ENCODE peak calls at places on chromosome 11, in six cellular contexts. Q, W, L, R, O and A are unnamed samples.

GRCh38 chr11:934437-934950 is 8.8 kb downstream of the AP2A2 start:
- DNase-seq in Q (no peak), W (no peak), L (no peak), R (no peak), O (no peak), A (no peak)

GRCh38 chr11:74720596-74721478 is 10.4 kb downstream of the CHRDL2 start:
- DNase-seq in Q (no peak), W (no peak), L (no peak), R (peak), O (peak), A (no peak)

GRCh38 chr11:67381244-67381972 is 8.0 kb upstream of the CLCF1 start:
- DNase-seq in Q (no peak), W (no peak), L (no peak), R (no peak), O (peak), A (peak)

GRCh38 chr11:96122601-96123044 is 198.7 kb upstream of the MTMR2 start:
- DNase-seq in Q (no peak), W (peak), L (no peak), R (no peak), O (no peak), A (no peak)

GRCh38 chr11:12223771-12224536 is 113.6 kb downstream of the MICAL2 start:
- DNase-seq in Q (no peak), W (no peak), L (no peak), R (no peak), O (no peak), A (no peak)

GRCh38 chr11:69542314-69543168 is 61.1 kb downstream of the LINC01488 start:
- DNase-seq in Q (no peak), W (no peak), L (no peak), R (no peak), O (no peak), A (no peak)

GRCh38 chr11:74773481-74773880 is 24.8 kb downstream of the RNF169 start:
- DNase-seq in Q (no peak), W (no peak), L (no peak), R (no peak), O (no peak), A (no peak)

GRCh38 chr11:33694346-33695050 is 6.1 kb downstream of the C11orf91 start:
- DNase-seq in Q (peak), W (no peak), L (no peak), R (no peak), O (no peak), A (peak)

GRCh38 chr11:62444271-62444833 is 25.5 kb downstream of the SCGB1A1 start:
- DNase-seq in Q (no peak), W (no peak), L (no peak), R (no peak), O (peak), A (no peak)

GRCh38 chr11:64208796-64209562 is 2.5 kb downstream of the FERMT3 start:
- DNase-seq in Q (no peak), W (no peak), L (no peak), R (no peak), O (no peak), A (no peak)

GRCh38 chr11:67027943-67028542 is 5.1 kb downstream of the SYT12 start:
- DNase-seq in Q (no peak), W (no peak), L (no peak), R (no peak), O (no peak), A (peak)

GRCh38 chr11:38824573-38824972 is 2226.5 kb upstream of the RAG2 start:
- DNase-seq in Q (no peak), W (no peak), L (peak), R (peak), O (no peak), A (no peak)

GRCh38 chr11:77144854-77145428 is 16.9 kb downstream of the MYO7A start:
- DNase-seq in Q (no peak), W (no peak), L (no peak), R (no peak), O (no peak), A (no peak)

GRCh38 chr11:15769203-15769602 is 587.1 kb downstream of the SOX6 start:
- DNase-seq in Q (peak), W (no peak), L (no peak), R (no peak), O (no peak), A (no peak)

GRCh38 chr11:16326679-16327297 is 29.6 kb downstream of the SOX6 start:
- DNase-seq in Q (no peak), W (no peak), L (no peak), R (no peak), O (no peak), A (no peak)

GRCh38 chr11:82767123-82767522 is 33.5 kb upstream of the FAM181B start:
- DNase-seq in Q (no peak), W (no peak), L (no peak), R (no peak), O (no peak), A (no peak)

GRCh38 chr11:34380696-34381095 is 22.9 kb upstream of the ABTB2 start:
- DNase-seq in Q (no peak), W (peak), L (peak), R (peak), O (no peak), A (no peak)

GRCh38 chr11:95074806-95075563 is 8.3 kb downstream of the SRSF8 start:
- DNase-seq in Q (peak), W (no peak), L (no peak), R (no peak), O (peak), A (no peak)

GRCh38 chr11:36195496-36196346 is 93.5 kb downstream of the COMMD9 start:
- DNase-seq in Q (no peak), W (no peak), L (no peak), R (no peak), O (no peak), A (no peak)

GRCh38 chr11:120229451-120230424 is 10.2 kb upstream of the POU2F3 start:
- DNase-seq in Q (peak), W (no peak), L (no peak), R (peak), O (no peak), A (peak)

GRCh38 chr11:58316142-58316541 is 42.7 kb downstream of the OR5B17 start:
- DNase-seq in Q (no peak), W (no peak), L (no peak), R (peak), O (no peak), A (no peak)

GRCh38 chr11:122758974-122759373 is 79.3 kb upstream of the CRTAM start:
- DNase-seq in Q (no peak), W (no peak), L (no peak), R (no peak), O (no peak), A (no peak)

GRCh38 chr11:64742940-64743590 is 877 bp downstream of the RASGRP2 start:
- DNase-seq in Q (peak), W (peak), L (peak), R (peak), O (peak), A (peak)

GRCh38 chr11:99814738-99815137 is 794.0 kb downstream of the CNTN5 start:
- DNase-seq in Q (no peak), W (no peak), L (no peak), R (no peak), O (no peak), A (no peak)

GRCh38 chr11:118973985-118974384 is 2.4 kb downstream of the FOXR1 start:
- DNase-seq in Q (no peak), W (no peak), L (no peak), R (no peak), O (no peak), A (no peak)

GRCh38 chr11:64638829-64639228 is 47.8 kb downstream of the SLC22A12 start:
- DNase-seq in Q (no peak), W (no peak), L (no peak), R (no peak), O (no peak), A (no peak)

GRCh38 chr11:28697920-28698827 is 590.0 kb downstream of the METTL15 start:
- DNase-seq in Q (peak), W (no peak), L (peak), R (peak), O (peak), A (peak)

GRCh38 chr11:32043737-32044515 is 46.9 kb upstream of the RCN1 start:
- DNase-seq in Q (no peak), W (no peak), L (no peak), R (no peak), O (no peak), A (no peak)

GRCh38 chr11:117583063-117583801 is 213.8 kb downstream of the DSCAML1 start:
- DNase-seq in Q (no peak), W (no peak), L (no peak), R (no peak), O (no peak), A (no peak)